ENCODE peak calls at places on chromosome 2, in eight cellular contexts. Z is MV-4-11; O is A549; R is activated effector memory CD4-positive, alpha-beta T cell treated with Interleukin-2 at 50 U/mL for 16 hours; B is stimulated activated CD8-positive, alpha-beta memory T cell treated with anti-CD3 and anti-CD28 coated beads, Interleukin-4, amount 100 ng/mL, for 24 hours; S is mammary epithelial cell; K is gastrocnemius medialis; T is putamen. V is an unnamed sample.

GRCh38 chr2:158955974-158956373 is 12.5 kb upstream of the TANC1 start:
- DNase-seq in Z (no peak), O (no peak), R (no peak), B (no peak), S (no peak), K (no peak), T (no peak), V (no peak)

GRCh38 chr2:150619607-150620330 is 132.3 kb upstream of the RND3 start:
- DNase-seq in Z (no peak), O (peak; percentile 17), R (no peak), B (no peak), S (peak; percentile 70), K (peak; percentile 21), T (no peak), V (no peak)

GRCh38 chr2:168687314-168687713 is 115.1 kb upstream of the NOSTRIN start:
- DNase-seq in Z (no peak), O (peak; percentile 18), R (no peak), B (no peak), S (no peak), K (no peak), T (no peak), V (peak; percentile 29)

GRCh38 chr2:118321436-118322100 is 233.3 kb downstream of the INSIG2 start:
- DNase-seq in Z (no peak), O (no peak), R (no peak), B (no peak), S (no peak), K (no peak), T (no peak), V (no peak)

GRCh38 chr2:119901013-119901412 is 111.9 kb upstream of the EPB41L5 start:
- DNase-seq in Z (no peak), O (no peak), R (no peak), B (no peak), S (no peak), K (no peak), T (no peak), V (no peak)

GRCh38 chr2:201996006-201996405 is 37.6 kb upstream of the FZD7 start:
- DNase-seq in Z (no peak), O (no peak), R (no peak), B (no peak), S (peak; percentile 84), K (no peak), T (no peak), V (no peak)

GRCh38 chr2:139142252-139142651 is 362.1 kb upstream of the NXPH2 start:
- DNase-seq in Z (peak; percentile 5), O (peak; percentile 3), R (no peak), B (no peak), S (peak; percentile 24), K (no peak), T (no peak), V (peak; percentile 44)

GRCh38 chr2:3759331-3759730 is 56.0 kb downstream of the DCDC2C start:
- DNase-seq in Z (no peak), O (no peak), R (no peak), B (no peak), S (no peak), K (no peak), T (no peak), V (no peak)

GRCh38 chr2:230269715-230270114 is 44.2 kb downstream of the SP140 start:
- DNase-seq in Z (no peak), O (no peak), R (no peak), B (no peak), S (no peak), K (no peak), T (no peak), V (no peak)

V was measured in NB4.